ENCODE peak calls at places on chromosomes 1 and 21, in eight cellular contexts. G is lower lobe of right lung; A is activated naive CD4-positive, alpha-beta T cell treated with anti-CD3 and anti-CD28 coated beads, Interleukin-2, amount 50 U/mL, for 72 hours; T is NCI-H1105 treated with DMSO at 0.1 percent for 48 hours; Y is M059J; B is amniotic stem cell; C is CD8-positive, alpha-beta memory T cell; V is ELR. D is an unnamed sample.

GRCh38 chr1:210347112-210347511 is 18.4 kb downstream of the HHAT start:
- DNase-seq in Y (peak), A (no peak), T (no peak), G (no peak), B (no peak), C (peak), V (peak), D (no peak)

GRCh38 chr1:235998812-235999211 is 66.1 kb downstream of the NID1 start:
- DNase-seq in B (no peak), T (no peak), C (peak), A (peak), V (peak), Y (no peak), G (no peak), D (no peak)

GRCh38 chr1:212229654-212230053 is 55.6 kb upstream of the PPP2R5A start:
- DNase-seq in T (no peak), B (peak), G (no peak), A (no peak), Y (no peak), V (peak), C (no peak), D (peak)

GRCh38 chr1:68136187-68136586 is 85.8 kb upstream of the DIRAS3 start:
- DNase-seq in G (no peak), V (peak), A (no peak), Y (peak), B (no peak), T (no peak), C (no peak), D (no peak)

GRCh38 chr1:1080122-1080753 is 6.1 kb upstream of the RNF223 start:
- DNase-seq in A (no peak), G (peak), B (no peak), V (peak), T (peak), C (no peak), Y (peak), D (no peak)

GRCh38 chr1:28193701-28194161 is 17.2 kb upstream of the PTAFR start:
- DNase-seq in V (no peak), C (no peak), T (no peak), G (no peak), Y (peak), A (no peak), B (no peak), D (no peak)

GRCh38 chr1:198678901-198679329 is 40.1 kb downstream of the PTPRC start:
- DNase-seq in Y (no peak), B (no peak), A (peak), G (no peak), T (no peak), C (peak), V (no peak), D (no peak)

GRCh38 chr1:52919051-52919719 is 2.4 kb downstream of the ECHDC2 start:
- DNase-seq in C (peak), V (no peak), G (no peak), T (no peak), A (no peak), Y (peak), B (no peak), D (no peak)

GRCh38 chr1:53893999-53894636 is at the start of gene DIO1:
- DNase-seq in V (no peak), A (no peak), C (no peak), T (no peak), B (no peak), Y (no peak), G (no peak), D (no peak)

GRCh38 chr21:45226540-45227326 is 61.0 kb downstream of the POFUT2 start:
- DNase-seq in G (no peak), C (peak), V (peak), B (no peak), Y (peak), A (no peak), T (no peak), D (no peak)

GRCh38 chr1:229260297-229260696 is 10.6 kb upstream of the RAB4A start:
- DNase-seq in B (no peak), C (no peak), V (no peak), A (no peak), G (no peak), Y (no peak), T (no peak), D (no peak)

GRCh38 chr1:64578270-64578973 is 108.5 kb downstream of the CACHD1 start:
- DNase-seq in C (no peak), B (no peak), T (no peak), A (no peak), Y (no peak), V (no peak), G (no peak), D (no peak)

GRCh38 chr1:92960395-92961130 is 699 bp downstream of the DIPK1A start:
- DNase-seq in C (peak), T (peak), B (peak), V (peak), G (peak), A (peak), Y (peak), D (peak)

GRCh38 chr1:244118087-244118761 is 67.1 kb downstream of the ZBTB18 start:
- DNase-seq in C (no peak), A (no peak), B (no peak), Y (no peak), T (no peak), V (no peak), G (no peak), D (no peak)

GRCh38 chr1:181985281-181985680 is 76.2 kb downstream of the ZNF648 start:
- DNase-seq in Y (no peak), G (no peak), T (no peak), C (no peak), V (no peak), A (no peak), B (no peak), D (no peak)

GRCh38 chr1:209642817-209643216 is 9.4 kb downstream of the LAMB3 start:
- DNase-seq in A (no peak), Y (no peak), C (no peak), V (no peak), T (no peak), B (no peak), G (no peak), D (no peak)

GRCh38 chr1:57319165-57319564 is 104.7 kb downstream of the DAB1 start:
- DNase-seq in Y (peak), T (no peak), G (no peak), B (no peak), A (no peak), C (no peak), V (peak), D (peak)

D was measured in AG04450.